ENCODE peak calls at places on chromosomes 3 and 15, in nine cellular contexts. R is lung; D is HTR-8/SVneo; X is dermis blood vessel endothelial cell; H is COR-L47; J is HuH-7.5; L is epithelial cell of esophagus; O is left ventricle myocardium inferior; Z is stimulated activated naive CD4-positive, alpha-beta T cell. B is an unnamed sample.

GRCh38 chr3:151168269-151169094 is 34.5 kb downstream of the GPR171 start:
- DNase-seq in R (peak), D (peak), X (peak), H (peak), J (peak), L (peak), O (peak), Z (peak), B (peak)

GRCh38 chr15:45714501-45715488 is 80.0 kb downstream of the SQOR start:
- DNase-seq in R (peak), D (no peak), X (peak), H (peak), J (no peak), L (peak), O (peak), Z (peak), B (no peak)

GRCh38 chr3:10816019-10816862 is at the start of gene SLC6A11:
- DNase-seq in R (no peak), D (no peak), X (no peak), H (no peak), J (peak), L (peak), O (no peak), Z (no peak), B (no peak)

GRCh38 chr3:9627901-9628633 is 21.2 kb upstream of the MTMR14 start:
- DNase-seq in R (no peak), D (no peak), X (no peak), H (no peak), J (no peak), L (no peak), O (no peak), Z (no peak), B (no peak)

GRCh38 chr3:23754215-23754614 is 51.5 kb upstream of the UBE2E1 start:
- DNase-seq in R (no peak), D (no peak), X (no peak), H (no peak), J (no peak), L (no peak), O (no peak), Z (no peak), B (no peak)

GRCh38 chr3:130963878-130964277 is 62.7 kb downstream of the ASTE1 start:
- DNase-seq in R (no peak), D (peak), X (peak), H (no peak), J (no peak), L (peak), O (no peak), Z (no peak), B (no peak)

GRCh38 chr3:45647148-45647619 is 42.0 kb upstream of the SACM1L start:
- DNase-seq in R (peak), D (peak), X (peak), H (no peak), J (peak), L (peak), O (no peak), Z (no peak), B (no peak)

GRCh38 chr3:193746832-193747231 is 153.8 kb downstream of the OPA1 start:
- DNase-seq in R (no peak), D (no peak), X (no peak), H (no peak), J (no peak), L (no peak), O (no peak), Z (no peak), B (no peak)

GRCh38 chr15:70505411-70505919 is 257.9 kb downstream of the UACA start:
- DNase-seq in R (no peak), D (peak), X (peak), H (no peak), J (no peak), L (peak), O (no peak), Z (no peak), B (no peak)

B was measured in Right ventricle myocardium inferior.